ENCODE peak calls at places on chromosomes 3 and 15, in nine cellular contexts. S, T, Y, E, P, W, M, I and J are unnamed samples.

GRCh38 chr15:48031466-48031865 is 89.3 kb upstream of the SLC24A5 start:
- DNase-seq in S (no peak), Y (no peak), W (no peak), I (no peak), T (no peak), P (no peak), M (no peak), E (no peak), J (no peak)

GRCh38 chr3:109563149-109563548 is 225.8 kb upstream of the DPPA4 start:
- DNase-seq in I (no peak), P (peak), S (peak), W (no peak), M (no peak), E (no peak), Y (no peak), T (no peak), J (no peak)

GRCh38 chr15:81843226-81843625 is 202.6 kb downstream of the MEX3B start:
- DNase-seq in T (no peak), I (no peak), W (no peak), P (no peak), Y (no peak), E (no peak), S (no peak), M (no peak), J (no peak)

GRCh38 chr15:47513496-47513895 is 203.8 kb upstream of the SEMA6D start:
- DNase-seq in Y (no peak), S (no peak), W (no peak), P (no peak), E (no peak), I (no peak), T (no peak), M (no peak), J (no peak)

GRCh38 chr3:193720169-193720568 is 127.2 kb downstream of the OPA1 start:
- DNase-seq in Y (no peak), T (no peak), W (no peak), S (no peak), M (no peak), E (no peak), I (no peak), P (no peak), J (no peak)

GRCh38 chr15:92843326-92843725 is 56.8 kb upstream of the CHD2 start:
- DNase-seq in I (no peak), W (no peak), P (no peak), Y (no peak), T (no peak), E (no peak), S (no peak), M (no peak), J (no peak)

GRCh38 chr3:64022451-64023186 is 675 bp downstream of the PSMD6 start:
- DNase-seq in S (peak), T (no peak), I (no peak), P (no peak), W (no peak), M (no peak), Y (no peak), E (no peak), J (no peak)

GRCh38 chr3:72494076-72495000 is 353.9 kb downstream of the SHQ1 start:
- DNase-seq in I (no peak), Y (no peak), S (no peak), T (no peak), E (no peak), W (no peak), P (no peak), M (no peak), J (no peak)

GRCh38 chr3:14376348-14377043 is 25.9 kb upstream of the SLC6A6 start:
- DNase-seq in W (no peak), Y (no peak), S (no peak), P (no peak), I (no peak), M (no peak), E (no peak), T (no peak), J (no peak)

GRCh38 chr15:73700041-73700842 is 16.1 kb downstream of the CD276 start:
- DNase-seq in E (peak), S (peak), Y (peak), W (peak), M (peak), T (peak), I (peak), P (peak), J (peak)

GRCh38 chr15:61339526-61339925 is 110.4 kb upstream of the RORA start:
- DNase-seq in W (no peak), Y (no peak), E (no peak), M (no peak), S (no peak), P (no peak), T (no peak), I (no peak), J (no peak)

GRCh38 chr3:189049458-189050231 is 122.1 kb upstream of the TPRG1 start:
- DNase-seq in S (no peak), M (no peak), P (no peak), I (no peak), W (peak), Y (no peak), T (no peak), E (no peak), J (no peak)

GRCh38 chr3:107942244-107942643 is 148.6 kb downstream of the CD47 start:
- DNase-seq in P (no peak), E (no peak), Y (no peak), T (no peak), M (no peak), W (no peak), S (peak), I (no peak), J (peak)

GRCh38 chr3:48409291-48410201 is 20.3 kb downstream of the PLXNB1 start:
- DNase-seq in I (no peak), W (no peak), S (no peak), Y (no peak), P (no peak), T (no peak), E (no peak), M (peak), J (no peak)

GRCh38 chr15:40932625-40933519 is 3.7 kb downstream of the DLL4 start:
- DNase-seq in M (no peak), Y (no peak), S (no peak), P (no peak), E (no peak), I (no peak), T (peak), W (no peak), J (no peak)

GRCh38 chr3:76841750-76842149 is 198.1 kb upstream of the ROBO2 start:
- DNase-seq in I (no peak), S (no peak), E (no peak), T (no peak), W (no peak), P (no peak), Y (no peak), M (no peak), J (no peak)

GRCh38 chr15:84570164-84570692 is 30.6 kb upstream of the ZSCAN2 start:
- DNase-seq in S (peak), M (peak), Y (no peak), T (no peak), E (peak), P (peak), I (peak), W (peak), J (peak)

GRCh38 chr3:127803619-127804018 is 18.7 kb downstream of the MGLL start:
- DNase-seq in I (peak), P (no peak), E (no peak), M (no peak), T (no peak), S (no peak), Y (no peak), W (no peak), J (no peak)

GRCh38 chr15:78390823-78391222 is 47.2 kb upstream of the IREB2 start:
- DNase-seq in Y (no peak), T (no peak), W (no peak), E (no peak), P (no peak), I (no peak), M (no peak), S (no peak), J (no peak)

GRCh38 chr3:65946438-65946837 is 92.3 kb downstream of the MAGI1 start:
- DNase-seq in Y (no peak), T (no peak), W (no peak), P (no peak), S (no peak), M (peak), E (no peak), I (no peak), J (no peak)

GRCh38 chr3:59245879-59246501 is 196.2 kb upstream of the CFAP20DC start:
- DNase-seq in P (no peak), I (no peak), Y (no peak), M (no peak), W (no peak), E (no peak), T (peak), S (no peak), J (no peak)

GRCh38 chr15:75921732-75922703 is 18.3 kb downstream of the FBXO22 start:
- DNase-seq in P (no peak), W (no peak), T (no peak), S (no peak), E (no peak), I (no peak), Y (no peak), M (peak), J (no peak)

GRCh38 chr3:51686056-51686455 is 15.0 kb downstream of the TEX264 start:
- DNase-seq in S (no peak), E (no peak), M (no peak), Y (no peak), W (no peak), I (no peak), T (no peak), P (no peak), J (no peak)

GRCh38 chr3:101829066-101829830 is 20.1 kb upstream of the NFKBIZ start:
- DNase-seq in Y (no peak), W (no peak), E (no peak), M (peak), S (peak), P (peak), I (no peak), T (no peak), J (peak)

GRCh38 chr15:95447486-95447885 is 883.0 kb upstream of the NR2F2 start:
- DNase-seq in I (no peak), T (no peak), Y (no peak), S (no peak), P (no peak), M (no peak), E (no peak), W (no peak), J (no peak)